ENCODE peak calls at places on chromosome 3, in nine cellular contexts. T is Right ventricle myocardium inferior, C is Right ventricle myocardium superior, N is NCI-H524, M is NCI-H1105, A is cerebellar cortex, K is T-helper 17 cell, X is omental fat pad, P is aorta. D is an unnamed sample.

GRCh38 chr3:116314476-116314875 is 130.8 kb downstream of the LSAMP start:
- DNase-seq in P (no peak), T (no peak), C (no peak), A (no peak), M (no peak), X (no peak), K (no peak), N (no peak), D (no peak)

GRCh38 chr3:98821072-98821471 is 57.9 kb downstream of the ST3GAL6 start:
- DNase-seq in P (no peak), C (no peak), A (no peak), X (no peak), N (no peak), K (no peak), M (no peak), T (no peak), D (no peak)

GRCh38 chr3:14730703-14731102 is 55.8 kb downstream of the C3orf20 start:
- DNase-seq in M (no peak), X (no peak), N (no peak), K (no peak), T (no peak), P (no peak), C (no peak), A (no peak), D (no peak)

GRCh38 chr3:146166450-146167222 is 5.7 kb upstream of the PLOD2 start:
- DNase-seq in N (no peak), P (no peak), K (no peak), M (no peak), C (no peak), T (no peak), X (no peak), A (no peak), D (no peak)

GRCh38 chr3:151660890-151661289 is 72.8 kb upstream of the AADACL2 start:
- DNase-seq in A (no peak), M (no peak), X (no peak), C (no peak), N (peak), K (no peak), T (no peak), P (no peak), D (no peak)

GRCh38 chr3:136055491-136055890 is 90.0 kb downstream of the PPP2R3A start:
- DNase-seq in M (no peak), A (no peak), T (no peak), P (no peak), X (no peak), N (no peak), K (no peak), C (no peak), D (no peak)

GRCh38 chr3:81602781-81603180 is 158.7 kb downstream of the GBE1 start:
- DNase-seq in N (no peak), P (no peak), X (no peak), M (no peak), K (no peak), C (no peak), A (no peak), T (no peak), D (no peak)

GRCh38 chr3:15743587-15744009 is 54.2 kb downstream of the ANKRD28 start:
- DNase-seq in P (no peak), X (no peak), T (no peak), K (no peak), C (no peak), A (no peak), M (no peak), N (peak), D (peak)

GRCh38 chr3:46231323-46231722 is 10.9 kb upstream of the CCR3 start:
- DNase-seq in K (no peak), C (no peak), M (no peak), P (no peak), X (no peak), A (no peak), T (no peak), N (no peak), D (no peak)

GRCh38 chr3:127762077-127762786 is 60.1 kb downstream of the MGLL start:
- DNase-seq in C (no peak), K (no peak), P (peak), T (no peak), M (no peak), A (peak), N (no peak), X (no peak), D (no peak)

GRCh38 chr3:70531063-70531657 is 218.7 kb upstream of the MDFIC2 start:
- DNase-seq in P (no peak), M (no peak), N (peak), C (no peak), K (no peak), A (peak), T (no peak), X (no peak), D (peak)

GRCh38 chr3:107767897-107768605 is 245.3 kb downstream of the BBX start:
- DNase-seq in T (no peak), C (no peak), N (no peak), M (no peak), A (no peak), X (no peak), K (no peak), P (no peak), D (no peak)

GRCh38 chr3:168991813-168992212 is 671.7 kb downstream of the MECOM start:
- DNase-seq in A (no peak), T (no peak), M (no peak), N (no peak), C (no peak), P (no peak), K (no peak), X (no peak), D (no peak)

GRCh38 chr3:40574661-40575060 is 49.9 kb downstream of the ZNF621 start:
- DNase-seq in C (no peak), T (no peak), M (no peak), X (no peak), N (no peak), K (no peak), A (peak), P (no peak), D (no peak)

GRCh38 chr3:86782271-86782670 is 208.7 kb downstream of the VGLL3 start:
- DNase-seq in N (no peak), T (no peak), A (no peak), M (no peak), X (no peak), K (no peak), C (no peak), P (no peak), D (no peak)

GRCh38 chr3:130850846-130851245 is 43.0 kb upstream of the ATP2C1 start:
- DNase-seq in M (no peak), K (no peak), N (no peak), T (no peak), X (no peak), C (no peak), P (no peak), A (no peak), D (no peak)

GRCh38 chr3:90092994-90093393 is 985.6 kb downstream of the EPHA3 start:
- DNase-seq in P (no peak), M (no peak), N (peak), C (no peak), K (no peak), X (no peak), A (no peak), T (no peak), D (peak)

GRCh38 chr3:158568784-158569183 is 2.2 kb upstream of the MLF1 start:
- DNase-seq in A (no peak), K (no peak), P (no peak), N (no peak), T (no peak), X (no peak), M (no peak), C (no peak), D (no peak)

GRCh38 chr3:72488736-72489030 is 359.6 kb downstream of the SHQ1 start:
- DNase-seq in N (no peak), K (no peak), C (no peak), A (no peak), X (no peak), M (no peak), T (no peak), P (no peak), D (no peak)

GRCh38 chr3:142857056-142857455 is 31.8 kb downstream of the PCOLCE2 start:
- DNase-seq in T (peak), C (peak), A (peak), X (no peak), K (no peak), P (no peak), N (peak), M (peak), D (peak)

GRCh38 chr3:59659755-59660154 is 609.9 kb upstream of the CFAP20DC start:
- DNase-seq in N (no peak), A (no peak), X (no peak), T (no peak), C (no peak), P (no peak), K (no peak), M (no peak), D (no peak)

GRCh38 chr3:99384596-99384995 is 253.8 kb upstream of the COL8A1 start:
- DNase-seq in N (no peak), C (no peak), P (no peak), T (no peak), A (no peak), M (no peak), X (no peak), K (no peak), D (no peak)

GRCh38 chr3:110577856-110578255 is 493.8 kb upstream of the NECTIN3 start:
- DNase-seq in P (no peak), M (no peak), K (no peak), X (no peak), A (no peak), N (no peak), T (no peak), C (no peak), D (no peak)

GRCh38 chr3:158742861-158743260 is 10.6 kb upstream of the RARRES1 start:
- DNase-seq in P (no peak), K (no peak), C (no peak), X (no peak), M (no peak), T (no peak), A (peak), N (peak), D (no peak)